ENCODE peak calls at places on chromosome 1, in five cellular contexts. One of them, this sample, is unnamed.

GRCh38 chr1:98405581-98406059 is 255.9 kb upstream of the SNX7 start:
- DNase-seq in amniotic stem cell: no peak
- DNase-seq in NCI-H446: no peak
- DNase-seq in heart left ventricle: no peak
- DNase-seq in Daoy: no peak
- DNase-seq in this sample: no peak

GRCh38 chr1:54888080-54888733 is 1.2 kb upstream of the DHCR24 start:
- DNase-seq in NCI-H446: no peak
- DNase-seq in heart left ventricle: no peak
- DNase-seq in Daoy: no peak
- DNase-seq in amniotic stem cell: no peak
- DNase-seq in this sample: no peak

GRCh38 chr1:118987431-118988185 is 535 bp downstream of the TBX15 start:
- DNase-seq in Daoy: peak; percentile 82
- DNase-seq in NCI-H446: no peak
- DNase-seq in heart left ventricle: no peak
- DNase-seq in amniotic stem cell: no peak
- DNase-seq in this sample: no peak

GRCh38 chr1:157700711-157701110 is at the start of gene FCRL3:
- DNase-seq in amniotic stem cell: no peak
- DNase-seq in NCI-H446: no peak
- DNase-seq in Daoy: no peak
- DNase-seq in heart left ventricle: no peak
- DNase-seq in this sample: no peak

GRCh38 chr1:21397813-21398188 is 42.1 kb upstream of the NBPF3 start:
- DNase-seq in heart left ventricle: no peak
- DNase-seq in amniotic stem cell: no peak
- DNase-seq in Daoy: peak; percentile 23
- DNase-seq in NCI-H446: peak; percentile 4
- DNase-seq in this sample: no peak

GRCh38 chr1:1763657-1764621 is 14.3 kb downstream of the NADK start:
- DNase-seq in NCI-H446: no peak
- DNase-seq in Daoy: no peak
- DNase-seq in heart left ventricle: no peak
- DNase-seq in amniotic stem cell: no peak
- DNase-seq in this sample: peak; percentile 62

GRCh38 chr1:31901838-31902508 is 36.2 kb downstream of the PTP4A2 start:
- DNase-seq in amniotic stem cell: no peak
- DNase-seq in NCI-H446: no peak
- DNase-seq in Daoy: no peak
- DNase-seq in heart left ventricle: no peak
- DNase-seq in this sample: no peak

GRCh38 chr1:198925575-198925974 is 286.7 kb downstream of the PTPRC start:
- DNase-seq in amniotic stem cell: no peak
- DNase-seq in Daoy: no peak
- DNase-seq in heart left ventricle: no peak
- DNase-seq in NCI-H446: no peak
- DNase-seq in this sample: no peak

GRCh38 chr1:31571340-31572295 is 4.7 kb upstream of the TINAGL1 start:
- DNase-seq in NCI-H446: no peak
- DNase-seq in amniotic stem cell: no peak
- DNase-seq in heart left ventricle: no peak
- DNase-seq in Daoy: no peak
- DNase-seq in this sample: no peak

GRCh38 chr1:248886237-248886895 is 19.7 kb upstream of the PGBD2 start:
- DNase-seq in amniotic stem cell: no peak
- DNase-seq in heart left ventricle: no peak
- DNase-seq in Daoy: no peak
- DNase-seq in NCI-H446: peak; percentile 32
- DNase-seq in this sample: no peak

GRCh38 chr1:167627865-167628641 is 2.0 kb upstream of the RCSD1 start:
- DNase-seq in amniotic stem cell: no peak
- DNase-seq in Daoy: peak; percentile 67
- DNase-seq in NCI-H446: no peak
- DNase-seq in heart left ventricle: peak; percentile 45
- DNase-seq in this sample: peak; percentile 31

GRCh38 chr1:31627930-31628421 is 10.5 kb downstream of the HCRTR1 start:
- DNase-seq in heart left ventricle: peak; percentile 71
- DNase-seq in Daoy: no peak
- DNase-seq in NCI-H446: peak; percentile 96
- DNase-seq in amniotic stem cell: no peak
- DNase-seq in this sample: peak; percentile 72

GRCh38 chr1:56715161-56715560 is 70.0 kb downstream of the PRKAA2 start:
- DNase-seq in Daoy: no peak
- DNase-seq in NCI-H446: no peak
- DNase-seq in amniotic stem cell: no peak
- DNase-seq in heart left ventricle: no peak
- DNase-seq in this sample: no peak

GRCh38 chr1:20483833-20484525 is 2.0 kb downstream of the CAMK2N1 start:
- DNase-seq in heart left ventricle: no peak
- DNase-seq in Daoy: peak; percentile 57
- DNase-seq in NCI-H446: no peak
- DNase-seq in amniotic stem cell: no peak
- DNase-seq in this sample: no peak

GRCh38 chr1:55311057-55311631 is 96.0 kb upstream of the USP24 start:
- DNase-seq in amniotic stem cell: peak; percentile 49
- DNase-seq in NCI-H446: peak; percentile 52
- DNase-seq in heart left ventricle: no peak
- DNase-seq in Daoy: peak; percentile 77
- DNase-seq in this sample: no peak

GRCh38 chr1:6889875-6890480 is 104.7 kb downstream of the CAMTA1 start:
- DNase-seq in Daoy: peak; percentile 49
- DNase-seq in amniotic stem cell: no peak
- DNase-seq in NCI-H446: peak; percentile 60
- DNase-seq in heart left ventricle: peak; percentile 38
- DNase-seq in this sample: no peak

GRCh38 chr1:47703981-47704596 is 266.2 kb downstream of the FOXD2 start:
- DNase-seq in heart left ventricle: no peak
- DNase-seq in Daoy: peak; percentile 84
- DNase-seq in NCI-H446: no peak
- DNase-seq in amniotic stem cell: no peak
- DNase-seq in this sample: no peak

GRCh38 chr1:229107302-229107815 is 163.6 kb upstream of the RAB4A start:
- DNase-seq in heart left ventricle: no peak
- DNase-seq in NCI-H446: no peak
- DNase-seq in amniotic stem cell: no peak
- DNase-seq in Daoy: no peak
- DNase-seq in this sample: no peak

This sample was measured in left ventricle myocardium inferior.